ENCODE peak calls at places on chromosome 1, in six cellular contexts. I, E, S, M, X and G are unnamed samples. For H3K4me1, the result is how much of the 10 kb centered on the place peaks cover.

GRCh38 chr1:193539731-193540459 is 353.5 kb upstream of the B3GALT2 start:
- DNase-seq in I (no peak), E (no peak), S (no peak), M (no peak), X (no peak), G (no peak)

GRCh38 chr1:41766546-41766945 is 152.2 kb downstream of the HIVEP3 start:
- DNase-seq in I (no peak), E (no peak), S (no peak), M (no peak), X (no peak), G (no peak)

GRCh38 chr1:9146156-9146555 is 17.3 kb upstream of the GPR157 start:
- DNase-seq in I (no peak), E (no peak), S (no peak), M (no peak), X (no peak), G (no peak)

GRCh38 chr1:186212574-186213224 is 162.4 kb downstream of the TPR start:
- DNase-seq in I (peak), E (peak), S (peak), M (peak), X (no peak), G (peak)

GRCh38 chr1:84587099-84587498 is 12.9 kb upstream of the CTBS start:
- DNase-seq in I (no peak), E (no peak), S (no peak), M (no peak), X (no peak), G (no peak)

GRCh38 chr1:50846224-50846839 is 113.7 kb downstream of the FAF1 start:
- DNase-seq in I (no peak), E (no peak), S (no peak), M (no peak), X (no peak), G (no peak)

GRCh38 chr1:88731475-88731874 is 47.4 kb downstream of the PKN2 start:
- DNase-seq in I (no peak), E (peak), S (no peak), M (peak), X (no peak), G (no peak)

GRCh38 chr1:20683614-20684013 is 22.4 kb upstream of the DDOST start:
- DNase-seq in I (no peak), E (no peak), S (no peak), M (no peak), X (no peak), G (no peak)

GRCh38 chr1:33206340-33206739 is 24.5 kb upstream of the TRIM62 start:
- DNase-seq in I (no peak), E (no peak), S (no peak), M (no peak), X (no peak), G (no peak)

GRCh38 chr1:33211972-33212371 is 30.1 kb upstream of the TRIM62 start:
- DNase-seq in I (no peak), E (no peak), S (no peak), M (no peak), X (no peak), G (no peak)
- H3K4me1 ChIP-seq in I (under half), E (under half), S (under half), M (under half), X (under half), G (under half)

GRCh38 chr1:22107126-22107525 is 35.8 kb downstream of the WNT4 start:
- DNase-seq in I (no peak), E (no peak), S (no peak), M (peak), X (no peak), G (no peak)
- H3K4me1 ChIP-seq in I (under half), E (under half), S (under half), M (under half), X (under half), G (under half)

DNA sequence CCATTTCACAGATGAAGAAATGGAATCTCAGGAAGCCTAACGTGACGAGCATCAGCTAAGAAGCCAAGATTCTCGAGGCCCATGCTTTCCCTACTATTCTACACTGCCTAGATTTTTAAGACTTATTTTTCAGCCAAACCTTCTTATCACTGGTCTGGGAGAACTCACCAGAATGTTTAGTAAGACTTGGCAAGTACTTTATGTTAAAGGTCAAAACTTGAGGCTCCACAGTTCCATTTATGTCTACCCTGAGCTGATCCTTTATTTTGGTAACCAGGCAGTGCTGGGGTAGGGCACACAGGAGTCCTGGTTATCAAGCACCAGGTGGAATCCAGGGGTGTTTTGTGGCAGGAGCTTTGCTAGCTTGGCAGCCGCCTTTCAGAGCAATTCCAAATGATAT is 16.8 kb downstream of the PLXNA2 start:
- DNase-seq in I (no peak), E (peak), S (no peak), M (no peak), X (no peak), G (no peak)
- H3K4me1 ChIP-seq in I (under half), E (half or more), S (under half), M (under half), X (half or more), G (under half)

GRCh38 chr1:201782353-201782752 is 46.6 kb upstream of the IPO9 start:
- DNase-seq in I (no peak), E (no peak), S (no peak), M (no peak), X (no peak), G (no peak)
- H3K4me1 ChIP-seq in I (under half), E (under half), S (under half), M (half or more), X (under half), G (under half)

GRCh38 chr1:58774027-58774426 is 9.8 kb downstream of the JUN start:
- DNase-seq in I (no peak), E (no peak), S (no peak), M (no peak), X (no peak), G (no peak)
- H3K4me1 ChIP-seq in I (under half), E (under half), S (under half), M (under half), X (under half), G (under half)

GRCh38 chr1:6112690-6113005 is 67.0 kb downstream of the KCNAB2 start:
- DNase-seq in I (no peak), E (no peak), S (no peak), M (no peak), X (no peak), G (no peak)
- H3K4me1 ChIP-seq in I (under half), E (under half), S (under half), M (under half), X (under half), G (under half)

GRCh38 chr1:15411593-15412487 is 2.2 kb downstream of the EFHD2 start:
- DNase-seq in I (no peak), E (peak), S (peak), M (peak), X (peak), G (no peak)

GRCh38 chr1:15410223-15410883 is 665 bp downstream of the EFHD2 start:
- DNase-seq in I (no peak), E (peak), S (no peak), M (peak), X (no peak), G (no peak)

GRCh38 chr1:15409400-15410222 is at the start of gene EFHD2:
- DNase-seq in I (peak), E (peak), S (peak), M (peak), X (peak), G (no peak)

GRCh38 chr1:15412488-15412800 is 2.8 kb downstream of the EFHD2 start:
- DNase-seq in I (no peak), E (peak), S (no peak), M (no peak), X (no peak), G (no peak)

GRCh38 chr1:15410884-15411245 is 1.2 kb downstream of the EFHD2 start:
- DNase-seq in I (no peak), E (no peak), S (no peak), M (no peak), X (no peak), G (no peak)
- H3K4me1 ChIP-seq in I (under half), E (half or more), S (under half), M (under half), X (under half), G (under half)